ENCODE peak calls at places on chromosomes 7 and 10, in four cellular contexts. One of them, this sample, is unnamed.

GRCh38 chr10:47421057-47421952 is 37.2 kb upstream of the ZNF488 start:
- DNase-seq in K562: no peak
- DNase-seq in HepG2: no peak
- DNase-seq in GM12878: no peak
- DNase-seq in this sample: no peak

GRCh38 chr7:41315764-41316163 is 387.1 kb downstream of the INHBA start:
- DNase-seq in K562: no peak
- DNase-seq in HepG2: no peak
- DNase-seq in GM12878: no peak
- DNase-seq in this sample: no peak

GRCh38 chr7:151871904-151872303 is 5.0 kb downstream of the PRKAG2 start:
- DNase-seq in K562: no peak
- DNase-seq in HepG2: no peak
- DNase-seq in GM12878: no peak
- DNase-seq in this sample: peak

GRCh38 chr7:107854989-107855388 is 36.0 kb upstream of the DLD start:
- DNase-seq in K562: no peak
- DNase-seq in HepG2: no peak
- DNase-seq in GM12878: no peak
- DNase-seq in this sample: peak

GRCh38 chr10:71980181-71981023 is 16.2 kb downstream of the CHST3 start:
- DNase-seq in K562: peak
- DNase-seq in HepG2: no peak
- DNase-seq in GM12878: no peak
- DNase-seq in this sample: no peak

GRCh38 chr10:26755443-26755903 is 58.0 kb downstream of the PDSS1 start:
- DNase-seq in K562: peak
- DNase-seq in HepG2: no peak
- DNase-seq in GM12878: peak
- DNase-seq in this sample: peak

GRCh38 chr10:63889756-63890155 is 368.6 kb downstream of the REEP3 start:
- DNase-seq in K562: no peak
- DNase-seq in HepG2: no peak
- DNase-seq in GM12878: no peak
- DNase-seq in this sample: no peak

GRCh38 chr7:159008055-159008405 is 136.6 kb downstream of the VIPR2 start:
- DNase-seq in K562: no peak
- DNase-seq in HepG2: no peak
- DNase-seq in GM12878: no peak
- DNase-seq in this sample: no peak

GRCh38 chr10:131686781-131687419 is 213.9 kb upstream of the PPP2R2D start:
- DNase-seq in K562: no peak
- DNase-seq in HepG2: no peak
- DNase-seq in GM12878: no peak
- DNase-seq in this sample: no peak

GRCh38 chr10:36716291-36716690 is 409.1 kb upstream of the ANKRD30A start:
- DNase-seq in K562: no peak
- DNase-seq in HepG2: no peak
- DNase-seq in GM12878: no peak
- DNase-seq in this sample: no peak

GRCh38 chr7:65449505-65449852 is 75.8 kb downstream of the ZNF92 start:
- DNase-seq in K562: no peak
- DNase-seq in HepG2: no peak
- DNase-seq in GM12878: no peak
- DNase-seq in this sample: no peak

GRCh38 chr7:95684037-95684436 is 87.7 kb upstream of the PDK4 start:
- DNase-seq in K562: peak
- DNase-seq in HepG2: peak
- DNase-seq in GM12878: no peak
- DNase-seq in this sample: peak

GRCh38 chr10:62934258-62934657 is 118.1 kb upstream of the EGR2 start:
- DNase-seq in K562: no peak
- DNase-seq in HepG2: no peak
- DNase-seq in GM12878: no peak
- DNase-seq in this sample: no peak

GRCh38 chr10:34156781-34157425 is 658.2 kb downstream of the PARD3 start:
- DNase-seq in K562: no peak
- DNase-seq in HepG2: no peak
- DNase-seq in GM12878: no peak
- DNase-seq in this sample: peak

GRCh38 chr10:7399533-7399932 is 11.3 kb downstream of the SFMBT2 start:
- DNase-seq in K562: peak
- DNase-seq in HepG2: no peak
- DNase-seq in GM12878: no peak
- DNase-seq in this sample: no peak

GRCh38 chr7:99579956-99580777 is 17.9 kb upstream of the TMEM225B start:
- DNase-seq in K562: no peak
- DNase-seq in HepG2: peak
- DNase-seq in GM12878: no peak
- DNase-seq in this sample: no peak

GRCh38 chr10:14879055-14879800 is 562 bp downstream of the SUV39H2 start:
- DNase-seq in K562: peak
- DNase-seq in HepG2: peak
- DNase-seq in GM12878: no peak
- DNase-seq in this sample: no peak

GRCh38 chr10:67077376-67077775 is 151.5 kb downstream of the LRRTM3 start:
- DNase-seq in K562: no peak
- DNase-seq in HepG2: no peak
- DNase-seq in GM12878: no peak
- DNase-seq in this sample: no peak

GRCh38 chr7:144763291-144763690 is 72.6 kb downstream of the TPK1 start:
- DNase-seq in K562: no peak
- DNase-seq in HepG2: no peak
- DNase-seq in GM12878: no peak
- DNase-seq in this sample: no peak

GRCh38 chr7:135901585-135902540 is 75.3 kb downstream of the MTPN start:
- DNase-seq in K562: no peak
- DNase-seq in HepG2: no peak
- DNase-seq in GM12878: no peak
- DNase-seq in this sample: no peak

GRCh38 chr10:13740416-13740815 is 153.7 kb downstream of the PRPF18 start:
- DNase-seq in K562: no peak
- DNase-seq in HepG2: no peak
- DNase-seq in GM12878: no peak
- DNase-seq in this sample: no peak

GRCh38 chr10:62443866-62444265 is 69.7 kb downstream of the ZNF365 start:
- DNase-seq in K562: no peak
- DNase-seq in HepG2: no peak
- DNase-seq in GM12878: no peak
- DNase-seq in this sample: no peak

GRCh38 chr10:129622736-129623135 is 155.7 kb downstream of the MGMT start:
- DNase-seq in K562: no peak
- DNase-seq in HepG2: no peak
- DNase-seq in GM12878: no peak
- DNase-seq in this sample: no peak

GRCh38 chr7:1291040-1291689 is 58.5 kb downstream of the UNCX start:
- DNase-seq in K562: no peak
- DNase-seq in HepG2: no peak
- DNase-seq in GM12878: no peak
- DNase-seq in this sample: no peak

GRCh38 chr7:100407285-100408180 is 21.0 kb downstream of the ZCWPW1 start:
- DNase-seq in K562: peak
- DNase-seq in HepG2: peak
- DNase-seq in GM12878: peak
- DNase-seq in this sample: peak

GRCh38 chr10:119667562-119668328 is 16.6 kb downstream of the BAG3 start:
- DNase-seq in K562: peak
- DNase-seq in HepG2: peak
- DNase-seq in GM12878: no peak
- DNase-seq in this sample: peak

GRCh38 chr7:137933270-137934017 is 68.4 kb downstream of the CREB3L2 start:
- DNase-seq in K562: peak
- DNase-seq in HepG2: no peak
- DNase-seq in GM12878: no peak
- DNase-seq in this sample: no peak

GRCh38 chr10:12564173-12564572 is 214.8 kb downstream of the CAMK1D start:
- DNase-seq in K562: no peak
- DNase-seq in HepG2: no peak
- DNase-seq in GM12878: no peak
- DNase-seq in this sample: no peak

GRCh38 chr7:100914879-100915442 is 19.3 kb upstream of the ACHE start:
- DNase-seq in K562: no peak
- DNase-seq in HepG2: no peak
- DNase-seq in GM12878: no peak
- DNase-seq in this sample: no peak

GRCh38 chr7:937851-938484 is 16.5 kb downstream of the ADAP1 start:
- DNase-seq in K562: no peak
- DNase-seq in HepG2: no peak
- DNase-seq in GM12878: no peak
- DNase-seq in this sample: no peak

GRCh38 chr7:91945476-91945875 is 4.8 kb downstream of the AKAP9 start:
- DNase-seq in K562: no peak
- DNase-seq in HepG2: peak
- DNase-seq in GM12878: no peak
- DNase-seq in this sample: peak

GRCh38 chr10:62692085-62692484 is 112.4 kb upstream of the ADO start:
- DNase-seq in K562: no peak
- DNase-seq in HepG2: no peak
- DNase-seq in GM12878: no peak
- DNase-seq in this sample: no peak

GRCh38 chr10:79246209-79246581 is 101.1 kb upstream of the PPIF start:
- DNase-seq in K562: no peak
- DNase-seq in HepG2: no peak
- DNase-seq in GM12878: no peak
- DNase-seq in this sample: no peak

GRCh38 chr10:30172663-30173062 is 113.3 kb upstream of the JCAD start:
- DNase-seq in K562: no peak
- DNase-seq in HepG2: no peak
- DNase-seq in GM12878: no peak
- DNase-seq in this sample: no peak

GRCh38 chr10:30171601-30172000 is 112.2 kb upstream of the JCAD start:
- DNase-seq in K562: no peak
- DNase-seq in HepG2: no peak
- DNase-seq in GM12878: no peak
- DNase-seq in this sample: no peak

GRCh38 chr10:30170146-30170545 is 110.8 kb upstream of the JCAD start:
- DNase-seq in K562: no peak
- DNase-seq in HepG2: no peak
- DNase-seq in GM12878: no peak
- DNase-seq in this sample: no peak

GRCh38 chr10:30170814-30171213 is 111.4 kb upstream of the JCAD start:
- DNase-seq in K562: no peak
- DNase-seq in HepG2: no peak
- DNase-seq in GM12878: no peak
- DNase-seq in this sample: no peak

GRCh38 chr10:30172096-30172495 is 112.7 kb upstream of the JCAD start:
- DNase-seq in K562: no peak
- DNase-seq in HepG2: no peak
- DNase-seq in GM12878: no peak
- DNase-seq in this sample: no peak
- TF ChIP-seq HDAC2 in K562: no peak
- TF ChIP-seq HDAC2 in HepG2: no peak
- TF ChIP-seq HDAC2 in GM12878: no peak
- TF ChIP-seq HDAC2 in this sample: no peak

GRCh38 chr7:132757778-132758177 is 181.5 kb upstream of the PLXNA4 start:
- DNase-seq in K562: peak
- DNase-seq in HepG2: no peak
- DNase-seq in GM12878: no peak
- DNase-seq in this sample: no peak
- TF ChIP-seq POLR2AphosphoS2 in K562: no peak
- TF ChIP-seq POLR2AphosphoS2 in HepG2: no peak
- TF ChIP-seq POLR2AphosphoS2 in GM12878: no peak
- TF ChIP-seq POLR2AphosphoS2 in this sample: no peak

GRCh38 chr7:16753932-16754571 is 497 bp downstream of the TSPAN13 start:
- DNase-seq in K562: peak
- DNase-seq in HepG2: peak
- DNase-seq in GM12878: no peak
- DNase-seq in this sample: no peak
- TF ChIP-seq SMC3 in K562: no peak
- TF ChIP-seq SMC3 in HepG2: no peak
- TF ChIP-seq SMC3 in GM12878: no peak
- TF ChIP-seq SMC3 in this sample: no peak

GRCh38 chr10:21873198-21873597 is 130.3 kb downstream of the DNAJC1 start:
- DNase-seq in K562: no peak
- DNase-seq in HepG2: no peak
- DNase-seq in GM12878: no peak
- DNase-seq in this sample: no peak
- TF ChIP-seq HDAC2 in K562: no peak
- TF ChIP-seq HDAC2 in HepG2: no peak
- TF ChIP-seq HDAC2 in GM12878: no peak
- TF ChIP-seq HDAC2 in this sample: no peak

GRCh38 chr7:114911411-114911810 is 10.5 kb upstream of the MDFIC start:
- DNase-seq in K562: no peak
- DNase-seq in HepG2: no peak
- DNase-seq in GM12878: no peak
- DNase-seq in this sample: no peak
- TF ChIP-seq POLR2AphosphoS2 in K562: no peak
- TF ChIP-seq POLR2AphosphoS2 in HepG2: no peak
- TF ChIP-seq POLR2AphosphoS2 in GM12878: no peak
- TF ChIP-seq POLR2AphosphoS2 in this sample: no peak

DNA sequence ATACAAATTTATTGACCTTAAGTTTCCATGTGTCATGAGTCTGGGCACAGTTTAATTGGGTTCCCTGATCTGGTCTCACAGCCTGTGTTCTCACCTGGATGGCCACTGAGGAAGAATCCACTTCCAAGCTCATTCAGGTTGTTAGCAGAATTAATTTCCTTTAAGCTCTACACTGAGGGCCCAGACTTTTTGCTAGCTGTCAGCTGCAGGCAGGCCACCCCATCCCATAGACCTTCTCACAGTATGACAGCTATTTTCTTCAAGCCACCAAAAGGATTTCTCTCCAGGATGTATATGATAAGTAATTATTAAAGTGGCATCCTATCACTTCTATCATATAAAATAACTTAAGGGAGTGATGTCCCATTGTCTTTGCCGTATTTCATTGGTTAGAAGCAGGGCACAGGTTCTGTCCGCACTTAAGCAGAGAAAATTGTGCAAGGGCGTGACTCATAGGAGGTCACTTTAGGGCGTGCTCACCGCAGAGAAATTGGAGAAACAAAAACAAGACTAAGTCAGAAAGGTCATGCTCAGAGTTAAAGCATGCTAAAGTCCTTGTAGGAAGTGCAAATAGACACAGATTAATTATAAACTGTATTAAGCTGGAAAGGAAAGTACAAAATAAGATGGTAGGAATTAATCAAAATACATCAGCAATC is 109.9 kb downstream of the AHR start:
- DNase-seq in K562: peak
- DNase-seq in HepG2: peak
- DNase-seq in GM12878: no peak
- DNase-seq in this sample: peak
- TF ChIP-seq SMC3 in K562: no peak
- TF ChIP-seq SMC3 in HepG2: no peak
- TF ChIP-seq SMC3 in GM12878: no peak
- TF ChIP-seq SMC3 in this sample: peak

GRCh38 chr10:112951349-112952281 is 1.6 kb downstream of the TCF7L2 start:
- DNase-seq in K562: peak
- DNase-seq in HepG2: peak
- DNase-seq in GM12878: no peak
- DNase-seq in this sample: peak
- TF ChIP-seq HDAC2 in K562: no peak
- TF ChIP-seq HDAC2 in HepG2: no peak
- TF ChIP-seq HDAC2 in GM12878: no peak
- TF ChIP-seq HDAC2 in this sample: peak

This sample was measured in A549.